ENCODE peak calls at places on chromosomes 11 and 22, in five cellular contexts. S, H, E, U and R are unnamed samples.

GRCh38 chr22:50209893-50210292 is 9.1 kb downstream of the SELENOO start:
- DNase-seq in U (peak; percentile 72), H (no peak), S (peak; percentile 78), E (peak; percentile 46), R (peak; percentile 72)

GRCh38 chr22:48574776-48575566 is 1252.7 kb downstream of the BRD1 start:
- DNase-seq in U (peak; percentile 68), E (no peak), S (peak; percentile 62), H (no peak), R (no peak)

GRCh38 chr11:28318861-28319260 is 210.7 kb downstream of the METTL15 start:
- DNase-seq in U (no peak), E (no peak), S (no peak), H (no peak), R (no peak)

GRCh38 chr11:132780051-132780450 is 752.2 kb downstream of the OPCML start:
- DNase-seq in E (no peak), H (no peak), S (no peak), U (no peak), R (no peak)

GRCh38 chr22:43922123-43922522 is 1.5 kb upstream of the PNPLA3 start:
- DNase-seq in U (no peak), E (no peak), H (no peak), S (no peak), R (no peak)

GRCh38 chr11:88284306-88285057 is 53.1 kb downstream of the CTSC start:
- DNase-seq in H (no peak), S (no peak), U (no peak), E (no peak), R (no peak)

GRCh38 chr22:17841836-17842235 is 67.6 kb upstream of the BID start:
- DNase-seq in E (peak; percentile 74), S (no peak), U (no peak), H (no peak), R (no peak)

GRCh38 chr22:46719921-46720320 is 18.1 kb downstream of the CERK start:
- DNase-seq in S (no peak), E (no peak), H (no peak), U (no peak), R (no peak)

GRCh38 chr22:17861909-17862308 is 87.6 kb upstream of the BID start:
- DNase-seq in U (no peak), H (no peak), E (no peak), S (no peak), R (no peak)

GRCh38 chr11:92504004-92504403 is 279.4 kb downstream of the FAT3 start:
- DNase-seq in E (no peak), S (no peak), U (no peak), H (no peak), R (no peak)

GRCh38 chr11:112587664-112588063 is 327.0 kb upstream of the PLET1 start:
- DNase-seq in H (no peak), U (no peak), E (no peak), S (no peak), R (no peak)

GRCh38 chr11:33885338-33886005 is 6.4 kb downstream of the LMO2 start:
- DNase-seq in E (no peak), S (no peak), H (no peak), U (no peak), R (no peak)

GRCh38 chr11:69220581-69221051 is 64.9 kb downstream of the SMIM38 start:
- DNase-seq in E (no peak), H (peak; percentile 11), S (peak; percentile 7), U (no peak), R (peak; percentile 24)

GRCh38 chr11:34585870-34586654 is 34.8 kb upstream of the EHF start:
- DNase-seq in S (no peak), U (no peak), E (no peak), H (no peak), R (no peak)

GRCh38 chr11:116853461-116854073 is 16.1 kb upstream of the APOA1 start:
- DNase-seq in E (no peak), S (no peak), U (no peak), H (no peak), R (peak; percentile 42)
- TF ChIP-seq POLR2A in E (no peak), S (no peak), U (no peak), H (no peak), R (no peak)

GRCh38 chr22:22811016-22812009 is 76.3 kb upstream of the IGLL5 start:
- DNase-seq in E (no peak), H (peak; percentile 2), S (no peak), U (no peak), R (no peak)
- TF ChIP-seq POLR2A in E (no peak), H (no peak), S (no peak), U (no peak), R (no peak)

GRCh38 chr11:110090466-110091026 is 2.6 kb upstream of the ZC3H12C start:
- DNase-seq in U (no peak), E (no peak), H (no peak), S (no peak), R (no peak)

GRCh38 chr11:110094298-110095073 is 1.3 kb downstream of the ZC3H12C start:
- DNase-seq in U (no peak), E (no peak), H (no peak), S (no peak), R (no peak)

GRCh38 chr11:110091995-110092576 is 1.1 kb upstream of the ZC3H12C start:
- DNase-seq in H (no peak), E (no peak), U (no peak), S (peak; percentile 22), R (no peak)

GRCh38 chr11:110093407-110094297 is 460 bp downstream of the ZC3H12C start:
- DNase-seq in S (peak; percentile 79), E (peak; percentile 62), H (peak; percentile 61), U (peak; percentile 74), R (no peak)

DNA sequence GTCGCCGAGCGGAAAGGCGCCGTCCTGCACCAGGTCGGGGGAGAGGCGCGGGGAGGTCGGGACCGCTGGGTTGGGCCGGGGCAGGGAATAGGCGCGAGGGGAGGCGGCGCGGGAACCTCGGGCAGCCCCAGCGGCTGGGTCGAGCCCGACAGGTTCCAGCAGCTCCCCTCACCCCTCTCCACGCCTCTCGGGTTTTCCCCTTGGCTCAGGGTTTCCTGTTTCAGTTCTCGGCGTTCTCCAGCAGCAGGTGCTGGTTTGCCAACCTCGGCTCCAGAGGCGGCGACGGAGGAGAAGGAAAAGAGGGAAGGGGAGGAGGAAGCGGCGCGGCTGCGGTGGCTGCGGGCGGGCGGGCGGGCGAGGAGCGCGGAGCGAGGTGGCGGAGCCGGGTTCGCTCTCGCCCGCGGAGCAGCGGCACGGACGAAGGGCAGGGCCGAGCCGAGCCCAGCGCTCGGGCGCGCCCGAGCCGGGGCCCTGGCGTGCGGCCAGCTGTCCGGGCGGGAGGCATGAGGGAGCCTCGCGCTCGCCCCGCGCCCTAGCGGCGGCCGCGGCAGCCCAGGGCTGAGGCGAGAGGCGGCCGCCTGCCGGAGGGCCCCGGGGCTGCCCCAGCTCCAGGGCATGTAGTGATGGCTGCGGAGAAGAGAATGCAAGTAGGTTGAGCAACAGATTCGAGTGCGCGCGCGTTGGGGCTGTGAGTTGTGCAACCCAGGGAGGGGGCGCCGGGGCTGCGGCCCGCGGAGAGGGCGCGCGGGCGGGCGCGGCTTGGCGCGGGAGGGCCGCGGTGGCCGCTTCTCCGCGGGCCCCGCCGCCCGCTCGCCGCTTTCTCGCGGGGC is at the start of gene ZC3H12C:
- DNase-seq in U (peak; percentile 91), S (peak; percentile 78), E (peak; percentile 87), H (peak; percentile 80), R (peak; percentile 90)
- TF ChIP-seq POLR2A in U (peak; percentile 72), S (no peak), E (peak; percentile 62), H (peak; percentile 19), R (peak; percentile 36)

GRCh38 chr11:85663781-85664560 is 958 bp downstream of the CREBZF start:
- DNase-seq in H (peak; percentile 85), U (peak; percentile 74), E (peak; percentile 85), S (peak; percentile 81), R (peak; percentile 90)
- TF ChIP-seq POLR2A in H (no peak), U (no peak), E (no peak), S (no peak), R (peak; percentile 29)

GRCh38 chr11:65814131-65814959 is 19.4 kb upstream of the SNX32 start:
- DNase-seq in U (no peak), S (no peak), E (peak; percentile 41), H (peak; percentile 29), R (no peak)

GRCh38 chr11:65814960-65815565 is 18.7 kb upstream of the SNX32 start:
- DNase-seq in E (no peak), H (no peak), U (no peak), S (no peak), R (no peak)

GRCh38 chr11:65817312-65817814 is 16.4 kb upstream of the SNX32 start:
- DNase-seq in U (no peak), H (no peak), E (no peak), S (no peak), R (no peak)

GRCh38 chr11:65821107-65821506 is 12.7 kb upstream of the SNX32 start:
- DNase-seq in E (peak; percentile 36), U (no peak), S (no peak), H (no peak), R (peak; percentile 90)

GRCh38 chr11:65817815-65818680 is 15.7 kb upstream of the SNX32 start:
- DNase-seq in H (peak; percentile 94), U (peak; percentile 95), S (peak; percentile 96), E (peak; percentile 96), R (peak; percentile 98)
- TF ChIP-seq POLR2A in H (no peak), U (no peak), S (no peak), E (peak; percentile 53), R (no peak)

DNA sequence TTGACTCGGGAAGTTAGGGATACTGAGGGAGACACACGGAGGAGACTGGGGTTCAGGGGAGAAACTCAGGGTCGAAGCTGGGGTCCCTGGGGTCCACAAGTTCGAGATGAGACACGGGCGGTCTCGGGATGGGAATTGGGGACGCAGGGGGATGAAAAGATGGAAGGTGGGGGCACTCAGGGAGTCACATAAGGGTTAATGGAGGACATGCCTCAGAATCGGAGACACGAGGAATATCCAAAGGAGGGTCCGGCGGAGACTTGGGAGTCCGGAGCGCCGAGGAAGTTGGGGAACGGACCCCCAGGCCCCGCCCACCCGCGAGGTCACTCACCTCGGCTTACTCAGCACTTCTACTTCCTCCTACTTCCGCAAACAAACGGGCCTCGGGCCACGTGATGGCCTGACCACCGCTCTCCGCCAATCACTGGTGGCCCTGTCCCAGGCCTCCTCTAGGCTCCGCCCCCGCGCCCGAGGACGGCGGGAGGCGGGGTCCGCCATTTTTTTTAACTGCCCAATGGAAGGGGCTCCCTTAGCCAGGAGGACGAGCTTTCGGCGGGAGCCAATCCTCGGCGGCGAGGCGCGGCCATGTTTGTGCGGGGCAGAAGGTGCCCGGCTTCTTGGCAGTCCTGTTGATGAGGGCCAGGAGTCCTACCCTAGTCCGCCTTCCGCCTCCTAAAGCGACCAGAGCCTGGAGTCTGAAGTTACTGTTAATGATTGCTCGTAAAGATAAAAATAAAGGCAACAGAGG is at the start of gene PLA2G6:
- DNase-seq in E (peak; percentile 99), U (peak; percentile 99), S (peak; percentile 99), H (peak; percentile 99), R (peak; percentile 99)
- TF ChIP-seq POLR2A in E (peak; percentile 42), U (peak; percentile 55), S (peak; percentile 15), H (peak; percentile 59), R (peak; percentile 52)